ENCODE peak calls at places on chromosomes 4 and X, in six cellular contexts. One of them, this sample, is unnamed. For H3K27me3, the result is how much of the 10 kb centered on the place peaks cover.

GRCh38 chrX:106863697-106864096 is 39.4 kb downstream of the RIPPLY1 start:
- DNase-seq in breast epithelium: no peak
- DNase-seq in iPS DF 6.9: no peak
- DNase-seq in CD8-positive, alpha-beta memory T cell: no peak
- DNase-seq in psoas muscle: no peak
- DNase-seq in hepatocyte: no peak
- DNase-seq in this sample: no peak

GRCh38 chrX:125132274-125132673 is 187.4 kb upstream of the TEX13C start:
- DNase-seq in psoas muscle: no peak
- DNase-seq in iPS DF 6.9: no peak
- DNase-seq in CD8-positive, alpha-beta memory T cell: no peak
- DNase-seq in hepatocyte: peak
- DNase-seq in breast epithelium: no peak
- DNase-seq in this sample: no peak

GRCh38 chr4:8547108-8547911 is 32.9 kb upstream of the GPR78 start:
- DNase-seq in hepatocyte: no peak
- DNase-seq in breast epithelium: no peak
- DNase-seq in iPS DF 6.9: peak
- DNase-seq in CD8-positive, alpha-beta memory T cell: no peak
- DNase-seq in psoas muscle: no peak
- DNase-seq in this sample: no peak

GRCh38 chrX:103175944-103176753 is 38.8 kb upstream of the BEX4 start:
- DNase-seq in CD8-positive, alpha-beta memory T cell: peak
- DNase-seq in iPS DF 6.9: no peak
- DNase-seq in breast epithelium: peak
- DNase-seq in psoas muscle: peak
- DNase-seq in hepatocyte: peak
- DNase-seq in this sample: no peak

GRCh38 chr4:93183589-93183988 is 645.0 kb upstream of the ATOH1 start:
- DNase-seq in hepatocyte: no peak
- DNase-seq in CD8-positive, alpha-beta memory T cell: no peak
- DNase-seq in iPS DF 6.9: no peak
- DNase-seq in psoas muscle: no peak
- DNase-seq in breast epithelium: no peak
- DNase-seq in this sample: no peak

GRCh38 chr4:182695842-182696241 is 221.3 kb downstream of the DCTD start:
- DNase-seq in breast epithelium: no peak
- DNase-seq in hepatocyte: no peak
- DNase-seq in CD8-positive, alpha-beta memory T cell: no peak
- DNase-seq in psoas muscle: no peak
- DNase-seq in iPS DF 6.9: no peak
- DNase-seq in this sample: no peak

GRCh38 chr4:139266208-139266582 is 13.8 kb downstream of the MGARP start:
- DNase-seq in CD8-positive, alpha-beta memory T cell: no peak
- DNase-seq in hepatocyte: no peak
- DNase-seq in iPS DF 6.9: no peak
- DNase-seq in breast epithelium: no peak
- DNase-seq in psoas muscle: no peak
- DNase-seq in this sample: no peak

GRCh38 chrX:3540105-3540504 is 173.3 kb downstream of the PRKX start:
- DNase-seq in breast epithelium: no peak
- DNase-seq in CD8-positive, alpha-beta memory T cell: no peak
- DNase-seq in hepatocyte: no peak
- DNase-seq in psoas muscle: no peak
- DNase-seq in iPS DF 6.9: no peak
- DNase-seq in this sample: no peak

GRCh38 chr4:28709821-28710330 is 1849.2 kb downstream of the STIM2 start:
- DNase-seq in CD8-positive, alpha-beta memory T cell: no peak
- DNase-seq in iPS DF 6.9: no peak
- DNase-seq in breast epithelium: no peak
- DNase-seq in psoas muscle: no peak
- DNase-seq in hepatocyte: no peak
- DNase-seq in this sample: no peak

GRCh38 chr4:100517864-100518341 is at the start of gene EMCN:
- DNase-seq in hepatocyte: no peak
- DNase-seq in CD8-positive, alpha-beta memory T cell: no peak
- DNase-seq in breast epithelium: no peak
- DNase-seq in iPS DF 6.9: no peak
- DNase-seq in psoas muscle: no peak
- DNase-seq in this sample: no peak

GRCh38 chr4:59455751-59456150 is 1744.4 kb upstream of the ADGRL3 start:
- DNase-seq in psoas muscle: no peak
- DNase-seq in iPS DF 6.9: no peak
- DNase-seq in breast epithelium: no peak
- DNase-seq in hepatocyte: peak
- DNase-seq in CD8-positive, alpha-beta memory T cell: no peak
- DNase-seq in this sample: no peak

GRCh38 chrX:10167573-10167972 is 10.8 kb downstream of the CLCN4 start:
- DNase-seq in iPS DF 6.9: no peak
- DNase-seq in hepatocyte: no peak
- DNase-seq in CD8-positive, alpha-beta memory T cell: no peak
- DNase-seq in breast epithelium: no peak
- DNase-seq in psoas muscle: no peak
- DNase-seq in this sample: no peak

GRCh38 chr4:10006236-10006603 is 15.1 kb downstream of the SLC2A9 start:
- DNase-seq in hepatocyte: peak
- DNase-seq in iPS DF 6.9: no peak
- DNase-seq in psoas muscle: no peak
- DNase-seq in breast epithelium: peak
- DNase-seq in CD8-positive, alpha-beta memory T cell: no peak
- DNase-seq in this sample: peak

GRCh38 chr4:113272523-113272922 is 223.1 kb downstream of the ANK2 start:
- DNase-seq in hepatocyte: no peak
- DNase-seq in CD8-positive, alpha-beta memory T cell: no peak
- DNase-seq in psoas muscle: no peak
- DNase-seq in iPS DF 6.9: no peak
- DNase-seq in breast epithelium: no peak
- DNase-seq in this sample: no peak

GRCh38 chrX:135543924-135544323 is 23.5 kb downstream of the INTS6L start:
- DNase-seq in breast epithelium: no peak
- DNase-seq in iPS DF 6.9: no peak
- DNase-seq in CD8-positive, alpha-beta memory T cell: peak
- DNase-seq in psoas muscle: no peak
- DNase-seq in hepatocyte: no peak
- DNase-seq in this sample: no peak

GRCh38 chrX:2766921-2767320 is 15.1 kb downstream of the XG start:
- DNase-seq in iPS DF 6.9: no peak
- DNase-seq in CD8-positive, alpha-beta memory T cell: no peak
- DNase-seq in hepatocyte: no peak
- DNase-seq in breast epithelium: no peak
- DNase-seq in psoas muscle: no peak
- DNase-seq in this sample: peak

GRCh38 chr4:158016511-158016910 is 156.3 kb downstream of the GASK1B start:
- DNase-seq in iPS DF 6.9: no peak
- DNase-seq in hepatocyte: no peak
- DNase-seq in CD8-positive, alpha-beta memory T cell: no peak
- DNase-seq in breast epithelium: no peak
- DNase-seq in psoas muscle: no peak
- DNase-seq in this sample: no peak

GRCh38 chrX:57678686-57679428 is 1.2 kb downstream of the NLRP2B start:
- DNase-seq in CD8-positive, alpha-beta memory T cell: no peak
- DNase-seq in iPS DF 6.9: no peak
- DNase-seq in hepatocyte: no peak
- DNase-seq in psoas muscle: no peak
- DNase-seq in breast epithelium: no peak
- DNase-seq in this sample: peak

GRCh38 chr4:40843696-40844095 is 93.9 kb downstream of the NSUN7 start:
- DNase-seq in hepatocyte: no peak
- DNase-seq in psoas muscle: no peak
- DNase-seq in iPS DF 6.9: no peak
- DNase-seq in CD8-positive, alpha-beta memory T cell: no peak
- DNase-seq in breast epithelium: no peak
- DNase-seq in this sample: no peak

GRCh38 chr4:174521800-174522182 is 497 bp downstream of the HPGD start:
- DNase-seq in hepatocyte: peak
- DNase-seq in CD8-positive, alpha-beta memory T cell: no peak
- DNase-seq in psoas muscle: peak
- DNase-seq in iPS DF 6.9: no peak
- DNase-seq in breast epithelium: no peak
- DNase-seq in this sample: no peak

GRCh38 chrX:47178337-47178736 is 15.3 kb upstream of the UBA1 start:
- DNase-seq in breast epithelium: no peak
- DNase-seq in hepatocyte: no peak
- DNase-seq in psoas muscle: no peak
- DNase-seq in iPS DF 6.9: no peak
- DNase-seq in CD8-positive, alpha-beta memory T cell: no peak
- DNase-seq in this sample: peak

GRCh38 chr4:52655505-52655904 is 3.6 kb downstream of the USP46 start:
- DNase-seq in iPS DF 6.9: no peak
- DNase-seq in CD8-positive, alpha-beta memory T cell: no peak
- DNase-seq in hepatocyte: no peak
- DNase-seq in breast epithelium: peak
- DNase-seq in psoas muscle: no peak
- DNase-seq in this sample: no peak

GRCh38 chr4:4876945-4877661 is 17.6 kb downstream of the MSX1 start:
- DNase-seq in breast epithelium: no peak
- DNase-seq in iPS DF 6.9: no peak
- DNase-seq in CD8-positive, alpha-beta memory T cell: no peak
- DNase-seq in hepatocyte: no peak
- DNase-seq in psoas muscle: no peak
- DNase-seq in this sample: no peak

GRCh38 chr4:82786794-82787193 is 11.8 kb downstream of the SCD5 start:
- DNase-seq in iPS DF 6.9: no peak
- DNase-seq in psoas muscle: no peak
- DNase-seq in CD8-positive, alpha-beta memory T cell: no peak
- DNase-seq in hepatocyte: no peak
- DNase-seq in breast epithelium: no peak
- DNase-seq in this sample: no peak
- H3K27me3 ChIP-seq in iPS DF 6.9: half or more
- H3K27me3 ChIP-seq in psoas muscle: under half
- H3K27me3 ChIP-seq in CD8-positive, alpha-beta memory T cell: under half
- H3K27me3 ChIP-seq in hepatocyte: under half
- H3K27me3 ChIP-seq in breast epithelium: under half
- H3K27me3 ChIP-seq in this sample: under half

GRCh38 chr4:25246680-25247611 is 13.1 kb downstream of the PI4K2B start:
- DNase-seq in CD8-positive, alpha-beta memory T cell: no peak
- DNase-seq in breast epithelium: no peak
- DNase-seq in psoas muscle: no peak
- DNase-seq in iPS DF 6.9: no peak
- DNase-seq in hepatocyte: no peak
- DNase-seq in this sample: peak

GRCh38 chr4:25253072-25253447 is 19.2 kb downstream of the PI4K2B start:
- DNase-seq in CD8-positive, alpha-beta memory T cell: no peak
- DNase-seq in breast epithelium: no peak
- DNase-seq in iPS DF 6.9: no peak
- DNase-seq in hepatocyte: no peak
- DNase-seq in psoas muscle: no peak
- DNase-seq in this sample: no peak

DNA sequence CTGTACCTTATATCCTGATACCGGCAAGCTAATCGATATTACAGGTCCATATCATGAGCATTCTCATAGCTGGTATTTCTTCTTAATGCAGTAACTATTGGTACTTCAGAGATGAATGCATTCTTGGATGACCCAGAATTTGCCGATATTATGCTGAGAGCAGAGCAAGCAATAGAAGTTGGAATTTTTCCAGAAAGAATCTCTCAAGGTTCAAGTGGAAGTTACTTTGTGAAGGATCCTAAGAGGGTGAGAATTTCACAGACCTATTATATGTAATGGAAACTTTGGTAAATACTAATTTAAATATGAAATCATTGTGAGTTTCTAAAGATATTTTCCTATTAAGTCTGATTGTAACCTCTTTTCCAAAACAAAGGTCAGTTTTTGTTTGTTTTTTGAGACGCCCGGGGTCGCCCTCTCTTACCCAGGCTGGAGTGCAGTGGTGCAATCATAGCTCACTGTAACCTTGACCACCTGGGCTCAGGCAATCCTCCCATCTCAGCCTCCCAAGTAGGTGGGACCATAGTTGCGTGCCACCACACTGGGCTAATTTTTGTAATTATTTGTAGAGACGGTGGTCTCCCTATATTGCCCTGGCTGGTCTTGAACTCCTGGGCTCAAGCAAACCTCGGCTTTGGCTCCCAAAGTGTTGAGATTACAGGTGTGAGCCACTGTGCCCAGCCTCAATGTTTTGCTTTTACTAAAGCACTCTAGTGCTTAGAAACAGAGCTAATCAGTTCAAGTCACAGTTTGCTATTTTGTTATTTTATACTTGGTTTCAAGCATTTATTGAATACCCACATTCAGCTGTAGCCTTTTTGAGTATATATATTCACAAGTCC is 18.6 kb downstream of the PI4K2B start:
- DNase-seq in CD8-positive, alpha-beta memory T cell: no peak
- DNase-seq in breast epithelium: no peak
- DNase-seq in hepatocyte: no peak
- DNase-seq in iPS DF 6.9: no peak
- DNase-seq in psoas muscle: no peak
- DNase-seq in this sample: no peak
- H3K27ac ChIP-seq in CD8-positive, alpha-beta memory T cell: no peak
- H3K27ac ChIP-seq in breast epithelium: no peak
- H3K27ac ChIP-seq in hepatocyte: peak
- H3K27ac ChIP-seq in iPS DF 6.9: no peak
- H3K27ac ChIP-seq in psoas muscle: no peak
- H3K27ac ChIP-seq in this sample: peak

GRCh38 chr4:125389713-125390112 is 75.0 kb downstream of the FAT4 start:
- DNase-seq in breast epithelium: no peak
- DNase-seq in psoas muscle: no peak
- DNase-seq in hepatocyte: no peak
- DNase-seq in iPS DF 6.9: no peak
- DNase-seq in CD8-positive, alpha-beta memory T cell: no peak
- DNase-seq in this sample: no peak

GRCh38 chr4:125390126-125390525 is 75.4 kb downstream of the FAT4 start:
- DNase-seq in hepatocyte: no peak
- DNase-seq in psoas muscle: no peak
- DNase-seq in breast epithelium: no peak
- DNase-seq in iPS DF 6.9: no peak
- DNase-seq in CD8-positive, alpha-beta memory T cell: no peak
- DNase-seq in this sample: no peak

GRCh38 chr4:125388653-125389052 is 73.9 kb downstream of the FAT4 start:
- DNase-seq in psoas muscle: no peak
- DNase-seq in iPS DF 6.9: no peak
- DNase-seq in breast epithelium: no peak
- DNase-seq in hepatocyte: no peak
- DNase-seq in CD8-positive, alpha-beta memory T cell: no peak
- DNase-seq in this sample: no peak

GRCh38 chr4:125392683-125393082 is 77.9 kb downstream of the FAT4 start:
- DNase-seq in iPS DF 6.9: no peak
- DNase-seq in hepatocyte: no peak
- DNase-seq in CD8-positive, alpha-beta memory T cell: no peak
- DNase-seq in breast epithelium: no peak
- DNase-seq in psoas muscle: no peak
- DNase-seq in this sample: no peak

DNA sequence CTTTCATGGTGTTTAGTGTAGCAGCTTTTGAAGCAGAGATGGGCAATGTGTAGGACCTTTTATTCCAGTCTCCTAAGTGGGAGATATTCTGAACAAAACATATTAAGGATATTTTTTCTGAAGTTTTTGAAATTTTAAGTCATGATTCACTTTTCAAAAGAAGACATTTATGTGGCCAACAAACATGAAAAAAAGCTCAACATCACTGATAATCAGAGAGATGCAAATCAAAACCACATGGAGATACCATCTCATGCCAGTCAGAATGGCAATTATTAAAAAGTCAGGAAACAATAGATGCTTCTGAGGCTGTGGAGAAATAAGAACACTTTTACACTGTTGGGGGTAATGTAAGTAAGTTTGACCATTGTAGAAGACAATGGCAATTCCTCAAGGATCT is 76.0 kb downstream of the FAT4 start:
- DNase-seq in breast epithelium: no peak
- DNase-seq in CD8-positive, alpha-beta memory T cell: no peak
- DNase-seq in psoas muscle: no peak
- DNase-seq in iPS DF 6.9: no peak
- DNase-seq in hepatocyte: no peak
- DNase-seq in this sample: no peak
- H3K4me3 ChIP-seq in breast epithelium: no peak
- H3K4me3 ChIP-seq in CD8-positive, alpha-beta memory T cell: no peak
- H3K4me3 ChIP-seq in psoas muscle: no peak
- H3K4me3 ChIP-seq in iPS DF 6.9: no peak
- H3K4me3 ChIP-seq in hepatocyte: no peak
- H3K4me3 ChIP-seq in this sample: no peak

GRCh38 chrX:133048751-133049150 is 48.2 kb downstream of the USP26 start:
- DNase-seq in breast epithelium: no peak
- DNase-seq in CD8-positive, alpha-beta memory T cell: no peak
- DNase-seq in iPS DF 6.9: no peak
- DNase-seq in psoas muscle: no peak
- DNase-seq in hepatocyte: no peak
- DNase-seq in this sample: no peak
- H3K27me3 ChIP-seq in breast epithelium: half or more
- H3K27me3 ChIP-seq in CD8-positive, alpha-beta memory T cell: under half
- H3K27me3 ChIP-seq in iPS DF 6.9: under half
- H3K27me3 ChIP-seq in psoas muscle: under half
- H3K27me3 ChIP-seq in hepatocyte: under half
- H3K27me3 ChIP-seq in this sample: under half

This sample was measured in left lung.